ENCODE peak calls at places on chromosome 1, in six cellular contexts. Q is progenitor cell of endocrine pancreas, A is NCI-H1694 treated with DMSO at 0.1 percent for 48 hours, C is T-cell, B is cardiac muscle cell, P is AG08396. K is an unnamed sample.

GRCh38 chr1:224433041-224433670 is 1.4 kb downstream of the WDR26 start:
- DNase-seq in P (peak), Q (no peak), C (no peak), A (no peak), B (peak), K (peak)

GRCh38 chr1:204493145-204493881 is 1.3 kb downstream of the PIK3C2B start:
- DNase-seq in C (no peak), P (peak), A (peak), Q (no peak), B (peak), K (no peak)

GRCh38 chr1:16183157-16183556 is 27.3 kb upstream of the EPHA2 start:
- DNase-seq in B (no peak), Q (no peak), C (no peak), P (no peak), A (no peak), K (no peak)

GRCh38 chr1:243658596-243659105 is 191.4 kb downstream of the AKT3 start:
- DNase-seq in P (no peak), A (no peak), B (no peak), C (no peak), Q (no peak), K (no peak)

GRCh38 chr1:184163674-184164470 is 112.3 kb downstream of the TSEN15 start:
- DNase-seq in P (peak), Q (no peak), B (no peak), A (no peak), C (no peak), K (no peak)

GRCh38 chr1:119773711-119774241 is 5.1 kb upstream of the HMGCS2 start:
- DNase-seq in B (peak), Q (no peak), P (peak), C (no peak), A (no peak), K (no peak)

GRCh38 chr1:9942399-9942938 is 722 bp downstream of the LZIC start:
- DNase-seq in B (peak), A (peak), P (peak), Q (no peak), C (no peak), K (peak)

GRCh38 chr1:197302775-197303174 is 34.7 kb downstream of the CRB1 start:
- DNase-seq in C (no peak), Q (no peak), B (no peak), P (no peak), A (no peak), K (no peak)

GRCh38 chr1:8597455-8597854 is 220.0 kb downstream of the RERE start:
- DNase-seq in C (no peak), A (no peak), Q (no peak), P (peak), B (no peak), K (peak)

GRCh38 chr1:29632436-29633270 is 396.3 kb downstream of the PTPRU start:
- DNase-seq in B (no peak), C (no peak), P (no peak), Q (no peak), A (no peak), K (no peak)

GRCh38 chr1:10338047-10338446 is 60.8 kb upstream of the PGD start:
- DNase-seq in Q (no peak), P (peak), C (no peak), A (peak), B (peak), K (peak)

GRCh38 chr1:3024588-3024987 is 3.3 kb downstream of the ACTRT2 start:
- DNase-seq in A (no peak), Q (no peak), C (no peak), P (no peak), B (no peak), K (no peak)

GRCh38 chr1:88276158-88276557 is 407.9 kb upstream of the PKN2 start:
- DNase-seq in A (no peak), B (no peak), Q (no peak), C (no peak), P (peak), K (no peak)

GRCh38 chr1:86774305-86775304 is 70.2 kb downstream of the SH3GLB1 start:
- DNase-seq in Q (no peak), C (no peak), B (peak), P (peak), A (no peak), K (no peak)

GRCh38 chr1:32647308-32648134 is 2.8 kb downstream of the ZBTB8OS start:
- DNase-seq in A (no peak), Q (no peak), P (no peak), B (no peak), C (no peak), K (no peak)

GRCh38 chr1:217135569-217135915 is 412.3 kb upstream of the ESRRG start:
- DNase-seq in Q (no peak), A (peak), P (peak), C (no peak), B (peak), K (no peak)

K was measured in cerebellar cortex.